ENCODE peak calls at places on chromosomes 2 and 18, in six cellular contexts. O is activated CD4-positive, alpha-beta T cell treated with anti-CD3 and anti-CD28 coated beads, Interleukin-2, amount 10 ng/mL, durations not matched to agents 7 days and 5 days; P is AG08395; Q is EL; G is head of caudate nucleus; L is upper lobe of right lung. E is an unnamed sample.

GRCh38 chr18:10100236-10100635 is 186.4 kb downstream of the VAPA start:
- DNase-seq in O (no peak), P (no peak), Q (no peak), G (no peak), L (no peak), E (no peak)

GRCh38 chr2:211846031-211846400 is 692.6 kb downstream of the ERBB4 start:
- DNase-seq in O (no peak), P (no peak), Q (no peak), G (no peak), L (no peak), E (no peak)

GRCh38 chr2:101754613-101755012 is 57.1 kb downstream of the MAP4K4 start:
- DNase-seq in O (no peak), P (peak), Q (peak), G (no peak), L (no peak), E (no peak)

GRCh38 chr2:55103039-55103438 is 52.8 kb upstream of the RTN4 start:
- DNase-seq in O (no peak), P (no peak), Q (no peak), G (no peak), L (no peak), E (no peak)

GRCh38 chr18:12598181-12598921 is 59.6 kb downstream of the SPIRE1 start:
- DNase-seq in O (no peak), P (no peak), Q (peak), G (no peak), L (no peak), E (no peak)

GRCh38 chr2:42089340-42089925 is 41.6 kb downstream of the PKDCC start:
- DNase-seq in O (peak), P (peak), Q (peak), G (no peak), L (peak), E (peak)

GRCh38 chr2:70580352-70580751 is 26.7 kb upstream of the TGFA start:
- DNase-seq in O (no peak), P (no peak), Q (no peak), G (no peak), L (no peak), E (no peak)

GRCh38 chr2:36663851-36664715 is 32.4 kb upstream of the VIT start:
- DNase-seq in O (peak), P (peak), Q (peak), G (no peak), L (no peak), E (peak)

GRCh38 chr2:38218583-38218982 is 142.6 kb upstream of the CYP1B1 start:
- DNase-seq in O (no peak), P (no peak), Q (no peak), G (no peak), L (no peak), E (no peak)

GRCh38 chr2:195674491-195675226 is 17.6 kb downstream of the SLC39A10 start:
- DNase-seq in O (no peak), P (no peak), Q (peak), G (no peak), L (no peak), E (no peak)